ENCODE peak calls at places on chromosomes 12 and 14, in five cellular contexts. Z is fibroblast of mammary gland, F is lower leg skin, H is left ventricle myocardium inferior, K is stomach. L is an unnamed sample.

GRCh38 chr14:66508846-66509621 is 1.1 kb downstream of the GPHN start:
- DNase-seq in Z (peak), F (peak), H (peak), K (no peak), L (peak)

GRCh38 chr12:18690653-18691052 is 47.2 kb downstream of the PLCZ1 start:
- DNase-seq in Z (peak), F (no peak), H (no peak), K (no peak), L (peak)

GRCh38 chr14:68558096-68558495 is 234.8 kb downstream of the ZFP36L1 start:
- DNase-seq in Z (no peak), F (no peak), H (no peak), K (no peak), L (no peak)

GRCh38 chr12:31000751-31001150 is 72.9 kb upstream of the DDX11 start:
- DNase-seq in Z (peak), F (no peak), H (no peak), K (no peak), L (no peak)

GRCh38 chr12:94644141-94644575 is 6.2 kb downstream of the TMCC3 start:
- DNase-seq in Z (peak), F (no peak), H (no peak), K (no peak), L (peak)

GRCh38 chr12:6620137-6620884 is 13.1 kb upstream of the CHD4 start:
- DNase-seq in Z (peak), F (no peak), H (no peak), K (no peak), L (peak)

GRCh38 chr12:6362383-6362782 is 13.0 kb downstream of the SCNN1A start:
- DNase-seq in Z (no peak), F (no peak), H (no peak), K (no peak), L (no peak)

GRCh38 chr14:20684662-20685456 is 499 bp downstream of the RNASE4 start:
- DNase-seq in Z (peak), F (peak), H (no peak), K (peak), L (peak)

GRCh38 chr12:15152456-15152855 is 68.8 kb downstream of the RERG start:
- DNase-seq in Z (peak), F (no peak), H (no peak), K (no peak), L (peak)

GRCh38 chr14:79638647-79639266 is 572.5 kb downstream of the DIO2 start:
- DNase-seq in Z (no peak), F (no peak), H (no peak), K (no peak), L (no peak)

GRCh38 chr12:2845280-2845679 is 10.4 kb upstream of the NRIP2 start:
- DNase-seq in Z (peak), F (no peak), H (peak), K (no peak), L (no peak)

GRCh38 chr14:94026173-94026885 is at the start of gene OTUB2:
- DNase-seq in Z (peak), F (peak), H (peak), K (peak), L (peak)

GRCh38 chr14:38951451-38951850 is 151.6 kb downstream of the SEC23A start:
- DNase-seq in Z (peak), F (no peak), H (no peak), K (no peak), L (no peak)

DNA sequence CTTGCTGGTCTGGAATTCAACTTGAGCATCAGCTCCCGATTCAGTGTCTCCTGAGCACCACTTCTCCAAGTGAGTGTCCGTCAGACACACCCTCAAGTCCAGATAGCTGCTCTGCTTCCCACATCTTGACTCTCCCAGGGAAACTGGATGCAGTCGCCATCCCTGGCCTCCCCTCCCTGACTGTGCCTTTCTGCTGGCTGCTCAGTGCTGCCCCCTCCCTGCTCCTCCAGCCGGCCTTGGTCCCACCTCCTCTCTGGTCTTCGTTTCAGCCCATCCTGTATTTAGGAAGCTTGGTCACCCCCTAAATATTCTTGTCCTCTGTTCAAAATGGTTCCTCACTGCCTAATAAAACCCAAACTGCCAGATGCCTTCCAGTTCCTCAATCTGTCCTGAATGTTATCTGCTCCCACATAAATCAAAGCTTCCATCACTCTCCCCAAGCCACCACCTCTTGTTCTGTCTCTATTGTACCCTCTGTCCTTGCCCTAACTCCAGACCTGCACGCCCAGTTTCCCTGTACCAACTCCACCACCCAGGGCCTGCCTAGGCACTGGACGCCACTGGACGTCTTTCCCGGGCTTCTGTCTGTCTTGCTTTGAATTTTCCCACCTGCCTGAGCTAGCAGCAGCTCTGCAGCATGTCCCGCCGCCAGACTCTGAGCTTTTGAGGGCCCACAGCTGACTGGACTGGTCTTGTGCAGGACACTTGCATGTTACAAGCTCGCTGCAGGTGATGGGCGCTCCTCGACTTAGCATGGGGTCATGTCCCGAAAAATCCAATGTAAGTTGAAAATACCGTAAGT is 33.8 kb downstream of the CCDC92 start:
- DNase-seq in Z (peak), F (no peak), H (no peak), K (no peak), L (no peak)
- TF ChIP-seq CTCF in Z (peak), F (no peak), H (peak), K (no peak), L (peak)

GRCh38 chr12:121715862-121716435 is 3.4 kb downstream of the TMEM120B start:
- DNase-seq in Z (no peak), F (no peak), H (no peak), K (no peak), L (no peak)

GRCh38 chr12:121713257-121714155 is 954 bp downstream of the TMEM120B start:
- DNase-seq in Z (peak), F (peak), H (peak), K (no peak), L (no peak)

GRCh38 chr12:121711925-121712461 is 559 bp upstream of the TMEM120B start:
- DNase-seq in Z (peak), F (peak), H (peak), K (peak), L (peak)

GRCh38 chr12:121709478-121709890 is 3.1 kb upstream of the TMEM120B start:
- DNase-seq in Z (peak), F (no peak), H (no peak), K (no peak), L (peak)

GRCh38 chr12:121712462-121713256 is at the start of gene TMEM120B:
- DNase-seq in Z (peak), F (peak), H (peak), K (peak), L (peak)
- H3K4me3 ChIP-seq in Z (peak), F (peak), H (peak), K (peak), L (peak)

GRCh38 chr12:59085680-59086079 is 165.4 kb upstream of the LRIG3 start:
- DNase-seq in Z (peak), F (no peak), H (no peak), K (no peak), L (no peak)

GRCh38 chr12:59088673-59089072 is 168.4 kb upstream of the LRIG3 start:
- DNase-seq in Z (peak), F (no peak), H (no peak), K (no peak), L (no peak)

GRCh38 chr12:59087691-59088090 is 167.4 kb upstream of the LRIG3 start:
- DNase-seq in Z (no peak), F (no peak), H (no peak), K (no peak), L (no peak)

GRCh38 chr12:59086124-59086523 is 165.8 kb upstream of the LRIG3 start:
- DNase-seq in Z (no peak), F (no peak), H (no peak), K (no peak), L (peak)

DNA sequence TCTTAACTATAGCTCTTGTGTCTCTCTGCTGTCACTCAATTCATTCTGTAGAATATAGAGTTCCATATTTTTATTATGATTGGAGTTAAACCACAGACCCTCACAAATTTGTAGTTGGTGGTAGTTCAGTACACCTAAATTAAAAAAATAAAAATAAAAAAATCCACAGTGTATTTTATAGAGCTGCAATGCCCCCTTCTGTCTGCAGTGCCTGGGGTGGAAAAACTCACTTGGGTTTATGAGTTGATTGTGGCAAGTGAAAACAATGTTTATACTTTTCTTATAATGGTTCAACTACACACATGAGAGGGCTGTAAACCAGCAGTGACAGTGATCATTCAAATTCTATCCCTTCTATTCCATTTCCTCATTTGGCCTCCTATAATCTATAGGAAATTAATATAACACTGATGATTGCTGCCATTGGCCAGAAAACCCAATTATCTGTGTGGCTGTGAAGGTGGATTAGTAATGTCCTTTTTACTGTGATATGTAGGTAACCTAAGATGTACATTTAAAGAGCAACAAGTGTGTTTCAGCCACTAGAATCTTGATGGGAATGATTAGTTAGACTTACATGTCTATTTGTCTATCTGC is 166.9 kb upstream of the LRIG3 start:
- DNase-seq in Z (peak), F (no peak), H (no peak), K (no peak), L (no peak)
- TF ChIP-seq CTCF in Z (peak), F (no peak), H (peak), K (no peak), L (peak)

GRCh38 chr12:92551210-92551609 is 151.6 kb upstream of the PLEKHG7 start:
- DNase-seq in Z (no peak), F (no peak), H (no peak), K (no peak), L (no peak)

GRCh38 chr12:92551853-92552397 is 150.9 kb upstream of the PLEKHG7 start:
- DNase-seq in Z (peak), F (no peak), H (no peak), K (no peak), L (peak)

GRCh38 chr12:92554316-92554905 is 148.4 kb upstream of the PLEKHG7 start:
- DNase-seq in Z (peak), F (no peak), H (no peak), K (no peak), L (no peak)

GRCh38 chr12:92552412-92553108 is 150.2 kb upstream of the PLEKHG7 start:
- DNase-seq in Z (no peak), F (no peak), H (no peak), K (no peak), L (peak)

GRCh38 chr12:92553389-92553788 is 149.4 kb upstream of the PLEKHG7 start:
- DNase-seq in Z (no peak), F (peak), H (peak), K (peak), L (peak)
- H3K4me3 ChIP-seq in Z (no peak), F (no peak), H (no peak), K (no peak), L (no peak)

GRCh38 chr14:51395361-51395849 is 155.4 kb downstream of the TMX1 start:
- DNase-seq in Z (peak), F (peak), H (peak), K (no peak), L (peak)
- TF ChIP-seq CTCF in Z (peak), F (no peak), H (no peak), K (no peak), L (no peak)

L was measured in epithelial cell of esophagus.